ENCODE peak calls at places on chromosomes 2 and 18, in seven cellular contexts. A is neural progenitor cell, W is caudate nucleus, E is heart right ventricle, U is GM23248, T is Panc1, S is right atrium auricular region. C is an unnamed sample.

GRCh38 chr18:12703714-12704113 is 872 bp downstream of the PSMG2 start:
- DNase-seq in E (no peak), T (no peak), A (peak), S (no peak), W (no peak), U (peak), C (no peak)

GRCh38 chr2:69837533-69837932 is 8.1 kb downstream of the GMCL1 start:
- DNase-seq in S (no peak), A (no peak), E (no peak), T (no peak), W (no peak), U (no peak), C (no peak)

GRCh38 chr2:12507295-12507694 is 209.4 kb upstream of the TRIB2 start:
- DNase-seq in T (no peak), E (no peak), A (no peak), S (no peak), W (no peak), U (peak), C (no peak)

GRCh38 chr2:74020717-74021406 is 36.2 kb downstream of the TET3 start:
- DNase-seq in E (no peak), T (no peak), A (no peak), U (no peak), S (no peak), W (no peak), C (no peak)

GRCh38 chr2:46982356-46983064 is 66.9 kb upstream of the MCFD2 start:
- DNase-seq in W (no peak), A (no peak), S (no peak), T (no peak), U (no peak), E (no peak), C (no peak)

GRCh38 chr2:129861666-129862288 is 117.7 kb upstream of the RAB6C start:
- DNase-seq in E (no peak), A (peak), S (no peak), W (no peak), U (no peak), T (no peak), C (no peak)

GRCh38 chr18:10453885-10454772 is at the start of gene APCDD1:
- DNase-seq in A (peak), S (peak), E (peak), W (peak), U (peak), T (no peak), C (peak)

GRCh38 chr2:119113489-119113770 is 45.1 kb downstream of the C1QL2 start:
- DNase-seq in A (no peak), S (peak), U (no peak), T (no peak), W (no peak), E (no peak), C (no peak)

GRCh38 chr2:171964328-171964727 is 35.4 kb upstream of the METAP1D start:
- DNase-seq in E (no peak), S (no peak), T (no peak), A (no peak), U (no peak), W (no peak), C (no peak)

GRCh38 chr2:236943068-236943467 is 142.6 kb upstream of the COPS8 start:
- DNase-seq in E (no peak), W (no peak), U (no peak), T (no peak), A (no peak), S (peak), C (no peak)

GRCh38 chr2:241373449-241373848 is 17.4 kb downstream of the FARP2 start:
- DNase-seq in S (no peak), A (no peak), W (no peak), E (no peak), T (no peak), U (no peak), C (no peak)

GRCh38 chr2:1748176-1748740 is 3.9 kb upstream of the PXDN start:
- DNase-seq in E (no peak), S (peak), W (no peak), T (no peak), U (peak), A (no peak), C (no peak)

GRCh38 chr2:45458909-45459563 is 152.0 kb downstream of the SRBD1 start:
- DNase-seq in T (peak), W (no peak), U (peak), E (no peak), A (no peak), S (peak), C (no peak)

GRCh38 chr2:134333646-134334189 is 79.8 kb downstream of the MGAT5 start:
- DNase-seq in U (peak), E (no peak), W (no peak), A (no peak), S (no peak), T (no peak), C (no peak)

GRCh38 chr2:217740178-217740577 is 262.6 kb downstream of the TNS1 start:
- DNase-seq in T (no peak), E (no peak), A (no peak), U (no peak), W (no peak), S (no peak), C (no peak)

GRCh38 chr18:53997064-53997463 is 227.4 kb downstream of the MBD2 start:
- DNase-seq in W (no peak), U (no peak), A (no peak), S (no peak), T (no peak), E (no peak), C (no peak)

GRCh38 chr2:74249406-74250122 is 51.1 kb downstream of the MTHFD2 start:
- DNase-seq in A (no peak), T (no peak), W (no peak), U (no peak), S (no peak), E (no peak), C (no peak)

GRCh38 chr2:28986429-28986828 is 5.3 kb downstream of the TOGARAM2 start:
- DNase-seq in E (no peak), S (no peak), T (no peak), W (no peak), A (no peak), U (no peak), C (no peak)

GRCh38 chr2:30404354-30405265 is 42.4 kb upstream of the LCLAT1 start:
- DNase-seq in S (no peak), A (peak), T (no peak), U (peak), W (no peak), E (no peak), C (no peak)

GRCh38 chr2:127174977-127175376 is 45.1 kb downstream of the CYP27C1 start:
- DNase-seq in E (peak), W (no peak), U (peak), S (no peak), A (no peak), T (no peak), C (no peak)

GRCh38 chr2:48114256-48114655 is 208.0 kb upstream of the FBXO11 start:
- DNase-seq in T (peak), E (no peak), A (no peak), U (peak), S (no peak), W (no peak), C (peak)

GRCh38 chr2:641501-642430 is 35.4 kb downstream of the TMEM18 start:
- DNase-seq in E (no peak), T (no peak), W (no peak), S (peak), A (no peak), U (no peak), C (no peak)

GRCh38 chr2:118197011-118197695 is 108.9 kb downstream of the INSIG2 start:
- DNase-seq in W (no peak), A (no peak), E (no peak), U (peak), T (no peak), S (no peak), C (no peak)

GRCh38 chr2:1787799-1788477 is 43.6 kb upstream of the PXDN start:
- DNase-seq in S (no peak), U (no peak), E (no peak), A (no peak), W (no peak), T (no peak), C (no peak)

GRCh38 chr2:38077431-38077769 is 1.4 kb upstream of the CYP1B1 start:
- DNase-seq in T (no peak), W (no peak), U (no peak), A (no peak), S (no peak), E (no peak), C (no peak)

GRCh38 chr18:33733376-33733775 is 155.4 kb downstream of the ASXL3 start:
- DNase-seq in U (no peak), T (no peak), A (no peak), W (no peak), E (no peak), S (no peak), C (no peak)

GRCh38 chr2:44268259-44268649 is 7.0 kb upstream of the SLC3A1 start:
- DNase-seq in A (peak), W (no peak), T (no peak), U (peak), E (no peak), S (no peak), C (no peak)

GRCh38 chr18:48902023-48902855 is 48.5 kb downstream of the SMAD7 start:
- DNase-seq in A (no peak), E (peak), W (no peak), U (peak), S (peak), T (no peak), C (peak)
- H3K27ac ChIP-seq in A (no peak), E (peak), W (peak), U (peak), S (peak), T (no peak), C (peak)

GRCh38 chr2:144925886-144926285 is 406.0 kb upstream of the ZEB2 start:
- DNase-seq in A (no peak), U (no peak), E (no peak), W (no peak), T (no peak), S (no peak), C (no peak)
- H3K27ac ChIP-seq in A (no peak), U (no peak), E (no peak), W (no peak), T (no peak), S (no peak), C (no peak)

DNA sequence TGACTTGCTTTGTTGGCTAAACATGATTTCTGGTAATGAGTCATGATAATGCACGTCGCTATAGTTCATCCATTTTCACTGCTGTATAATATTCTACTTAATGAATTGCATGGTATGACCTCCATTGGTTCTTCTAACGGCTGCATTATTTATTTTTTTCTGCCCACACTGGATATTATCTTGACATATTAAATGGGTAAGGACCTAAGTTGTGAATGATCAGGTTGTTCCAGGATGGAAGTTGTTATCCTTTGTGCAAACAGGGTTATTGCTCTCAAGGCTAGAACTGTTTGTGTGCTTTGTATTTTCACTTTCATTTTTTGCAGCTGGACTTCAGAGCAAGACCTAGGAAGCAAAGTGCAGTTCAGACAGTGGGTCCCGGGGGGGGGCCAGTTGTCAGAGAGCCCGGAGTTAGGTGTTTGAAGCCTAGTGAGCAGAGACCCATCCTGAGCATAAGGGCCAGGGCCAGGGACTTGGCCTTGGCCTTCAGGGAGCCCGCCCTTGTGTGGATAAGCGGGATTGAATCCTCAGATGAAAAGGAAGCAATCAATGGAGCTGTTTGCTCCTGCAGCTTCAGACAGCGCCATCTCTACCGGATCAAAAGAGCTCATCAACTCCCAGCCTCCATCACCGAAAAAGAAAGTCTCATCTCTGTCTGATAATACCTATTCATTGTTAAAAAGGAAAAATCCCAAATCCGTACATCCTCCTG is 48.2 kb downstream of the AGAP1 start:
- DNase-seq in W (no peak), U (no peak), S (no peak), T (no peak), A (no peak), E (no peak), C (no peak)
- H3K27ac ChIP-seq in W (no peak), U (no peak), S (no peak), T (no peak), A (no peak), E (no peak), C (no peak)

GRCh38 chr2:187709063-187709462 is 154.8 kb upstream of the TFPI start:
- DNase-seq in E (no peak), W (no peak), T (no peak), S (no peak), A (no peak), U (no peak), C (no peak)
- H3K27ac ChIP-seq in E (no peak), W (no peak), T (no peak), S (no peak), A (no peak), U (no peak), C (no peak)

DNA sequence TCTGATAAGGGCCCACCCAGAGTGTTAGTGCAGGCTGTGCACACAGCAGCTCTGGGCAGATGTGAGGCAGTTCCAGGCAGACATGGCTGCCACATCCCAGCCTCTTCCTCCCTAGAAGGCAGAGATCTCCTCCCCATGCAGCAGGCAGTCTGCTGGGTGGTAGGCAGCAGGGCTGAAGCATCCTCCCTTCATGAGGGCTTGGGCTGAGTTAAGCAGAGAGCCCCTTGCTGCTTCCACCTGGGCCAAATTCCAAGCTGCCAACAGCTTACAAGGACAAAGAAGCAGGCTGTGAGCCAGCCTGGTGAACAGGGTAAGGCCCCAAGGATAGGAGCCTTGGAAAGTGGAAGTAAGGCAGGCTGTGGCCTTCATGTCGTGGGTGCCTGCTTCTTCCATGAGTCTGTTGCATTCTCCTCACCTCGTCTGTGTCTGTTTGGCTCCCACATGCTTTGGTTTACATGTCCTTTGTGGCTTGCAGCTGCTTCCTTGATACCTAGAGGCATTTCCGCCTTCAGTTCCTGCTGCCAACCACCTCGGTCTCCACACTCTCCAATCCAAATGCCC is 7.8 kb downstream of the PSD4 start:
- DNase-seq in U (no peak), E (no peak), S (no peak), W (no peak), A (no peak), T (no peak), C (no peak)
- H3K27ac ChIP-seq in U (no peak), E (no peak), S (no peak), W (no peak), A (no peak), T (no peak), C (peak)

GRCh38 chr18:46002934-46003333 is 35.8 kb upstream of the EPG5 start:
- DNase-seq in T (no peak), W (no peak), A (no peak), E (no peak), U (no peak), S (no peak), C (no peak)

GRCh38 chr18:46001892-46002291 is 34.8 kb upstream of the EPG5 start:
- DNase-seq in T (no peak), U (no peak), W (no peak), S (no peak), E (no peak), A (no peak), C (no peak)

GRCh38 chr18:46001074-46001473 is 33.9 kb upstream of the EPG5 start:
- DNase-seq in A (no peak), W (no peak), S (no peak), U (no peak), T (no peak), E (no peak), C (no peak)

GRCh38 chr18:45997689-45998088 is 30.6 kb upstream of the EPG5 start:
- DNase-seq in A (no peak), S (no peak), T (no peak), W (no peak), U (no peak), E (no peak), C (no peak)

GRCh38 chr18:45998244-45998643 is 31.1 kb upstream of the EPG5 start:
- DNase-seq in S (no peak), W (no peak), U (no peak), A (no peak), T (no peak), E (no peak), C (no peak)
- H3K27ac ChIP-seq in S (no peak), W (no peak), U (no peak), A (no peak), T (no peak), E (no peak), C (peak)

GRCh38 chr2:54099370-54099769 is 16.0 kb upstream of the ACYP2 start:
- DNase-seq in E (no peak), W (no peak), T (no peak), S (no peak), A (no peak), U (no peak), C (no peak)

GRCh38 chr2:54103454-54104314 is 11.7 kb upstream of the ACYP2 start:
- DNase-seq in A (peak), U (peak), W (no peak), E (no peak), T (no peak), S (no peak), C (peak)

GRCh38 chr2:54100772-54101171 is 14.6 kb upstream of the ACYP2 start:
- DNase-seq in U (no peak), E (no peak), W (no peak), T (no peak), A (no peak), S (no peak), C (no peak)

GRCh38 chr2:54097124-54097523 is 18.3 kb upstream of the ACYP2 start:
- DNase-seq in S (no peak), W (no peak), E (no peak), T (no peak), U (no peak), A (no peak), C (no peak)

GRCh38 chr2:54099834-54100595 is 15.4 kb upstream of the ACYP2 start:
- DNase-seq in S (no peak), W (no peak), U (no peak), T (no peak), A (no peak), E (no peak), C (no peak)
- H3K27ac ChIP-seq in S (no peak), W (no peak), U (no peak), T (no peak), A (no peak), E (no peak), C (no peak)

DNA sequence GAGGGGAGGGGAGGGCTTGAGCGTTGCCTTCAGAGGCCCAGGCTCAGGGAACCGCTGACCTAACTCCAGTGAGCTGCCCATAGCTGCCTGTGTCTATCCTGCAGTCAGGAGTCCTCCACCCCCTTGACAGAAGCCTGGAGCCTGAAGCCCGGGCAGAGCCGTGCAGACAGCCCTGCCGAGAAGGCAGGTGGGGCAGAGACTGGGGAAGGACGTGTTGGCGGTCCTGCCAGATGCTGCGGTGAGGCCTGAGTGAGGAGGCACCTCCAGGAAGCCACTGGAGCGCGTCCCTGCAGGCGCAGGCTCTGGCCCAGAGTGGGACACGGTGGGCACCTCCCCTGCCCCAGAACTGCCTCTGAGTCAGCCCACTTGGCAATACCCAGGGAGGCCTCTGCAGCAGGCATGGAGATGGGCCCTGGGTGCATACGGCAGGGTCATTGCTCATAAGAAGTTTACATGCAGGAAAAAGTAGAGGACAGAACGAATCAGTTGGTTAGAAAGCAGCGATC is 195.9 kb downstream of the TFCP2L1 start:
- DNase-seq in T (no peak), S (no peak), W (no peak), A (no peak), E (no peak), U (no peak), C (no peak)
- H3K27ac ChIP-seq in T (no peak), S (no peak), W (no peak), A (no peak), E (no peak), U (no peak), C (no peak)

GRCh38 chr18:79707239-79707638 is 27.6 kb downstream of the CTDP1 start:
- DNase-seq in A (no peak), T (no peak), E (no peak), W (no peak), U (no peak), S (no peak), C (no peak)

GRCh38 chr18:79706658-79707057 is 27.1 kb downstream of the CTDP1 start:
- DNase-seq in S (no peak), A (no peak), E (no peak), W (no peak), U (no peak), T (no peak), C (no peak)

GRCh38 chr18:79708412-79708811 is 28.8 kb downstream of the CTDP1 start:
- DNase-seq in T (no peak), S (no peak), W (no peak), U (no peak), A (no peak), E (no peak), C (no peak)

GRCh38 chr18:79706006-79706405 is 26.4 kb downstream of the CTDP1 start:
- DNase-seq in E (no peak), W (no peak), S (no peak), A (no peak), U (no peak), T (no peak), C (no peak)

DNA sequence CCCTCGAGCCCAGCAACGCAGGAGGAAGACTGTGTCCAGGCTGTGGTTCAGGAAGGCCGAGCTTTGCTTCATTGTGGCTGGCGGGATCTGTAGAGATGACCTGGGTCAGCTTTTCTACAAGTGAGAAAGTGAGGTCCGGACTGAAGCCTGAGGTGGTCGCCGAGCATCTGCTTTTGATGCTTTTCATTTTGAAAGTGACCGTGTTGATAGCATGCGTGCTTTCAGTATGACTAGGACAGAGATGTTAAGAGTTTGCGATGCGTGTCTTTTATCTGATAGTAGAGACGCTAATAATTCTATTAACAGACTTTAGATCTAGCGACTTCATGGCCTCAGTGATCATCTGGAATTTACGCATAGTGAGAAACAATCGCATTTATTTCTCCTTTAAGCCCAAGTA is 28.1 kb downstream of the CTDP1 start:
- DNase-seq in T (no peak), A (no peak), S (no peak), U (no peak), W (no peak), E (no peak), C (no peak)
- H3K27ac ChIP-seq in T (no peak), A (no peak), S (no peak), U (no peak), W (no peak), E (no peak), C (no peak)

GRCh38 chr18:24112874-24113615 is 25.8 kb upstream of the CABYR start:
- DNase-seq in W (no peak), U (peak), E (no peak), S (no peak), T (no peak), A (no peak), C (no peak)
- H3K27ac ChIP-seq in W (no peak), U (no peak), E (no peak), S (no peak), T (no peak), A (no peak), C (no peak)